ENCODE peak calls at places on chromosomes 13 and 19, in four cellular contexts. O is left lung, F is lower leg skin, D is endothelial cell. P is an unnamed sample.

GRCh38 chr19:30202060-30202600 is 170.1 kb upstream of the ZNF536 start:
- DNase-seq in D (no peak), F (no peak), O (no peak), P (no peak)

GRCh38 chr13:95156208-95156607 is 145.0 kb downstream of the ABCC4 start:
- DNase-seq in F (no peak), O (no peak), D (no peak), P (no peak)

GRCh38 chr13:42328672-42329071 is 56.7 kb downstream of the AKAP11 start:
- DNase-seq in D (no peak), O (no peak), F (no peak), P (no peak)

GRCh38 chr13:83980322-83980721 is 98.0 kb upstream of the SLITRK1 start:
- DNase-seq in O (no peak), D (no peak), F (no peak), P (no peak)

GRCh38 chr13:99206226-99206625 is 5.6 kb downstream of the UBAC2 start:
- DNase-seq in O (no peak), F (no peak), D (no peak), P (no peak)

GRCh38 chr13:26772531-26772930 is 11.9 kb upstream of the GPR12 start:
- DNase-seq in O (no peak), D (no peak), F (no peak), P (no peak)

GRCh38 chr19:15194938-15195337 is 5.9 kb downstream of the NOTCH3 start:
- DNase-seq in O (no peak), F (no peak), D (no peak), P (no peak)

GRCh38 chr13:94583926-94584325 is 12.0 kb downstream of the TGDS start:
- DNase-seq in D (no peak), F (no peak), O (no peak), P (no peak)

GRCh38 chr13:32403108-32403507 is 24.8 kb downstream of the N4BP2L1 start:
- DNase-seq in D (no peak), O (no peak), F (no peak), P (no peak)

DNA sequence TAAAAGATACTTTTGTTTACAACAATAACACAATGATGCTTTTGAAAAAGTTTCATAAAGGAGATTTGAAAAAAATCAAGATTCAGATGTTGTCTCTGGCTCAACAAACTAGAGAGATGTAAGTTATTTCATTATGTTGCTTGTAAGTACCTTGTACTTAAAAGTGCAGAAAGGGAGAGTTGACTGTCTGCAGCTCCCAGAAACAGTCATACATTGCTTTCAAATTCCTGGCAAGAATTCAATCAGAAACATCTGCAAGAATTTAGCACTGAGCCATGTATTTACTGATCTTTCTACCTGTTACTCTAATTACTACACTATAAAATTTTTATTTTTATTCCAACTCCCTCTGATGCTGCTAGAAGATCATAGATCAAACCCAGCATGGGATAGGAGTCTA is 1261.3 kb upstream of the SPRY2 start:
- DNase-seq in D (no peak), F (no peak), O (no peak), P (no peak)
- TF ChIP-seq CTCF in D (no peak), F (no peak), O (no peak), P (no peak)

DNA sequence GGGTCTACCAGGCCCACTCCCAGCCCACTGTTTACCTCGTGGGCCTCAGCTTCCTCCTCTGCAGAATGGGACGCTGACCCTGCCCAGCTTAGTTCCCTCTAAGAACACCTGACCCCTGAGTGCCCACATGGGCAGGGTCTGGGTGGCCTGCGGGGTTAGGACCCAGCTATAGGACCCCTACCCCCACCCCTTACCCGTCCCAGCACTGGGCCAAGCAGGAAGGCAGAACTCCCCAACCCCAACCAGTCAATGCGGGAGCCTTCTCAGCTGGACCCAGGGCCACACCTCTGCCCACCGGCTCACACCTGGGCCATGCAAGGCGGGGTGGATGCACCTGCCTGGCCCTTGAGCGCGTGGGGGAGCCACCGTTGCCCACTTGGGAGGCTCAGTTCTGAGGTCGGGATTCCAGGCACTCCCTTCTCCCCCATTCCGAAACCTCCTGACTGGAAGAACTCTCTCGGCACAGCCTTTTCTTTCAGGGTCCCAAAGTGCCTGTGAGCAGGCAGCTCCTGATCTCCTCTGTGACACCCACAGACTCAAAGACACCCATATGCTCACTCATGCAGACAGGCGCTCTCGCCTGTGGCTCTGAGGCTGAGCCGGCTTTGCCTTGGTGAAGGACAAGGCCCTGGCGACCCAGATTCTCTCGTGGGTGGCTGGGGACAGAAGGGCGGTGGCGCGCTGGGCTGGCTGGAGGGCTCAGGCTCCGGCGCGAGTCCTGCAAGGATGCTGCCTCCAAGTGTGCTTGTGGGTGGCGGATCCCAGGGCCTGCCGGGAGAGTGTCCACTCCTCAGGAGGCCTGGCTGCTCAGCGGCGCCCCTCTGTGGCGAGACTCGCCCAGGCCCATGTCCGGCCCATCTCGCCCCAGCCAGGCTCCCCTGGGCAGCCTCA is 27.9 kb upstream of the PARP4 start:
- DNase-seq in F (no peak), D (peak; percentile 80), O (no peak), P (no peak)
- TF ChIP-seq CTCF in F (no peak), D (peak; percentile 19), O (no peak), P (no peak)

GRCh38 chr19:35214766-35215422 is 13.6 kb downstream of the FAM187B start:
- DNase-seq in F (peak; percentile 40), O (no peak), D (no peak), P (no peak)

GRCh38 chr19:35219008-35219407 is 9.5 kb downstream of the FAM187B start:
- DNase-seq in O (no peak), D (no peak), F (no peak), P (no peak)

GRCh38 chr19:35213678-35214632 is 14.6 kb downstream of the FAM187B start:
- DNase-seq in D (no peak), F (peak; percentile 88), O (peak; percentile 81), P (no peak)

GRCh38 chr19:35216026-35216832 is 12.3 kb downstream of the FAM187B start:
- DNase-seq in F (peak; percentile 29), O (no peak), D (no peak), P (no peak)

GRCh38 chr19:35216833-35217707 is 11.5 kb downstream of the FAM187B start:
- DNase-seq in D (no peak), O (no peak), F (peak; percentile 79), P (no peak)
- TF ChIP-seq CTCF in D (no peak), O (no peak), F (no peak), P (no peak)

DNA sequence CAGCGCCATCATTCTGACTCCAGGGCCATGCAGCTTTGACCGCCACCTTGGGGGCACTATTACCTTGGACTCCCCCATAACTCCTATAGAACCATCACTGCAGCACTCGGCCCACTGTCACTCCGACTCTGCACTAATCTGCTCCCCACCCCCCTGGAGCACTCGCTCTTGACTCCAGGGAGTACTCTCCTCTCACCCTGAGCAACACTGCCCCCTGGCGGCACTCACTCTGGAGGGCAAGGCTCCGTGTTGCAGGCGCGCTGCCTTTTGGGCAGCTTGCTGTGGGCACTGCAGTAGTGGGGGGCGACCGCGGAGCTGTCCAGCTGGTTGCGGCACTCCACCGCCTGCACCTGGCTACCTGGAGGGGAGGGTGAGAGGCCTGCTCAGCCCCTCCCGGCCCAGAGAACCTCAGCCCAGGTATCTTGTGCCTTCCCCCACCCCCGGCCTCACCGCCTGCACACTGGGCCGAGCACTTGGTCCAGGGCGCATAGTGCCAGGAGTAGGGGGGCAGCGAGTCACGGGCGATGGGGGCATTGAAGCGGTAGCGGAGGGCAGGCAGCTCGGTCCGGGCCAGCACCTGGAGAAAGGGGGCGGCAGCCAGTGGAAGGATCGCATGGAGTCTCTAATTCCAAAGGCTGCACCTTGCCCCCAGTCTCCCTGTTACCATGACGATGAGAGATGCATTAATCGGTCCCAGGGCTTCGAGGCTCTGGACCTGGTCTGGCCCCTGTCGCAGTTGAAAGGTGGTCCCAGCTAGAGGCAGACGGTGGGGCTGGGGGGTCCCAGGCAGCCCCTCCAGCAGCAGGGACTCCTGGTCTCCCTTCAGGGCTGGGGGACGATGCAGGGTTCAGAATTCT is 8.9 kb upstream of the MYO1F start:
- DNase-seq in F (no peak), D (peak; percentile 82), O (no peak), P (peak; percentile 66)
- TF ChIP-seq CTCF in F (no peak), D (peak; percentile 81), O (peak; percentile 61), P (peak; percentile 55)

P was measured in D721Med.